ENCODE peak calls at places on chromosomes 12 and 14, in seven cellular contexts. H is effector memory CD8-positive, alpha-beta T cell; X is ACHN; L is T-helper 1 cell; E is M059J; D is ovary; O is coronary artery. M is an unnamed sample.

GRCh38 chr12:3455312-3455711 is 35.7 kb upstream of the PRMT8 start:
- DNase-seq in O (no peak), X (no peak), H (no peak), E (peak), D (no peak), L (no peak), M (no peak)

GRCh38 chr12:93139028-93139665 is 210.1 kb upstream of the EEA1 start:
- DNase-seq in D (no peak), O (no peak), H (no peak), X (peak), E (no peak), L (no peak), M (no peak)

GRCh38 chr12:3137268-3137761 is 60.1 kb downstream of the TSPAN9 start:
- DNase-seq in D (peak), O (no peak), L (no peak), X (no peak), H (no peak), E (no peak), M (no peak)

GRCh38 chr14:77985235-77985634 is 184.9 kb upstream of the NRXN3 start:
- DNase-seq in E (peak), O (no peak), D (no peak), L (no peak), H (no peak), X (no peak), M (no peak)

GRCh38 chr14:33740531-33740930 is 210.3 kb downstream of the EGLN3 start:
- DNase-seq in H (no peak), O (no peak), L (no peak), E (no peak), X (no peak), D (no peak), M (no peak)

GRCh38 chr12:12788131-12788530 is 2.7 kb downstream of the APOLD1 start:
- DNase-seq in X (no peak), L (no peak), O (no peak), H (no peak), D (peak), E (peak), M (no peak)

GRCh38 chr12:101925352-101925751 is 48.0 kb downstream of the DRAM1 start:
- DNase-seq in X (peak), L (no peak), E (peak), D (peak), O (peak), H (no peak), M (no peak)

GRCh38 chr14:63295991-63296630 is 22.6 kb downstream of the GPHB5 start:
- DNase-seq in E (no peak), H (no peak), O (no peak), L (no peak), X (no peak), D (no peak), M (no peak)

GRCh38 chr14:93035917-93036651 is 79.6 kb downstream of the ITPK1 start:
- DNase-seq in O (no peak), D (peak), E (peak), X (peak), L (no peak), H (peak), M (no peak)

GRCh38 chr12:13976880-13977279 is 4.5 kb downstream of the GRIN2B start:
- DNase-seq in D (no peak), X (no peak), E (no peak), H (no peak), O (no peak), L (no peak), M (no peak)

GRCh38 chr14:30243805-30244204 is 315.2 kb upstream of the G2E3 start:
- DNase-seq in E (peak), H (no peak), D (no peak), X (no peak), O (no peak), L (no peak), M (no peak)